ENCODE peak calls at places on chromosomes 1 and 21, in eight cellular contexts. C, X, M, N, Z, T, L and A are unnamed samples.
A peak's percentile ranks its signal among the peaks of the same experiment; 100 is the strongest.

GRCh38 chr21:45356653-45357435 is 48.1 kb upstream of the COL18A1 start:
- DNase-seq in M (no peak), Z (no peak), N (no peak), L (no peak), T (no peak), C (no peak), X (no peak), A (no peak)

GRCh38 chr21:45328198-45329087 is 40.7 kb upstream of the POFUT2 start:
- DNase-seq in L (no peak), C (no peak), N (no peak), Z (peak; percentile 33), T (no peak), X (no peak), M (no peak), A (no peak)

GRCh38 chr1:19260211-19261138 is 8.9 kb downstream of the MRTO4 start:
- DNase-seq in M (no peak), N (no peak), C (no peak), T (peak; percentile 97), Z (no peak), L (peak; percentile 72), X (no peak), A (no peak)

GRCh38 chr1:241022366-241022765 is 334.6 kb downstream of the RGS7 start:
- DNase-seq in X (no peak), Z (no peak), C (no peak), M (no peak), N (no peak), L (no peak), T (peak; percentile 62), A (no peak)

GRCh38 chr1:230026572-230026971 is 40.5 kb upstream of the GALNT2 start:
- DNase-seq in M (no peak), X (no peak), C (no peak), T (no peak), N (no peak), Z (no peak), L (no peak), A (no peak)

GRCh38 chr1:86530211-86530610 is 16.7 kb upstream of the CLCA4 start:
- DNase-seq in T (no peak), C (no peak), X (no peak), M (no peak), L (no peak), N (no peak), Z (no peak), A (no peak)

GRCh38 chr1:98749152-98749756 is 87.7 kb downstream of the SNX7 start:
- DNase-seq in C (no peak), Z (no peak), M (no peak), X (no peak), T (peak; percentile 33), N (no peak), L (peak; percentile 40), A (no peak)

GRCh38 chr1:191206808-191207207 is 729.1 kb upstream of the BRINP3 start:
- DNase-seq in Z (no peak), N (no peak), M (peak; percentile 19), L (peak; percentile 8), C (no peak), T (peak; percentile 61), X (no peak), A (no peak)

DNA sequence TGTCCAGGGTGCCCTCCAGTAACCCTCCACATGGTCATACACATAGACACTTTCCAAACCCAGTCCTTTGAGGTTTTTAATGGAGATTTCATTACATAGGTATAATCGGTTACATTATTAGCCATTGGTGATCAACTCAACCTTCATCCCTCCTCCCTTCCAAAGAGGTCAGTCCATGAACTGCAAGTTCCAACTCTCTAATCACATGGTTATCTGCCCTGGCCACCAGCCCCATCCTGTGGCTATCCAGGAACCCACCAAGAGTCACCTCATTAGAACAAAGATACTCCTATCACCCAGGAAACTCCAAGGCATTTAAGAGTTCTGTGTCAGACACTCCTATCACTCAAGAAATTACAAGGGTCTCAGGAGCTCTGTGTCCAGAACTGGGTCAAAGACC is 12.2 kb downstream of the ATP1A4 start:
- DNase-seq in M (peak; percentile 24), T (peak; percentile 50), X (no peak), L (no peak), N (no peak), C (no peak), Z (no peak), A (no peak)
- TF ChIP-seq CTCF in M (no peak), T (peak; percentile 16), X (no peak), L (no peak), N (no peak), C (no peak), Z (no peak), A (no peak)

DNA sequence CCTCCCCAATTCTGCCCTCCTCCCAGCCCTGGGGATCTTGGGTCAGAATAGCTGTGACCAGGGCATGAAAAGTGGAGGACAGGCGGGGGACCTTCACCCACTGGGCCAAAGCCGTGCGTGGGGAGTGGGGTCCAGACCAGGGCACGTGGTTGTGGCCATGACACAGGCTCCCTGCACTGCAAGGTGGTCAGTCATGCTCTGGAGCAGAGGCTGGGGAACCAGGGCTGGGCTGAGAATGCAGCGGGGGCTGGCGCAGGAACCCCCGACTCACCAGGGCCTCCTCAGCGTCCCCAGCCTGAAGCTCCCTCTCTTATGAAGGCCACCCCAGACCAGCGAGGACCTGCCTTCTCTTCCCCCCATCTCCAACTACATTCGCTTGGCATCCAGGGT is 2.7 kb downstream of the DVL1 start:
- DNase-seq in C (no peak), X (no peak), Z (no peak), T (no peak), M (no peak), L (no peak), N (no peak), A (no peak)
- TF ChIP-seq CTCF in C (no peak), X (no peak), Z (no peak), T (no peak), M (no peak), L (no peak), N (no peak), A (no peak)

GRCh38 chr1:228457396-228458176 is 29.6 kb upstream of the RNF187 start:
- DNase-seq in C (peak; percentile 82), X (peak; percentile 89), M (peak; percentile 98), T (peak; percentile 98), N (peak; percentile 85), Z (peak; percentile 69), L (peak; percentile 99), A (peak; percentile 78)

GRCh38 chr1:228456252-228457016 is 30.7 kb upstream of the RNF187 start:
- DNase-seq in X (no peak), M (no peak), N (no peak), T (no peak), C (no peak), Z (no peak), L (no peak), A (no peak)

GRCh38 chr1:228454238-228454637 is 32.9 kb upstream of the RNF187 start:
- DNase-seq in T (no peak), L (no peak), Z (no peak), C (no peak), X (no peak), N (no peak), M (no peak), A (no peak)

GRCh38 chr1:228457017-228457395 is 30.2 kb upstream of the RNF187 start:
- DNase-seq in N (no peak), X (no peak), C (no peak), Z (no peak), T (no peak), M (no peak), L (no peak), A (no peak)

GRCh38 chr1:228455715-228456114 is 31.5 kb upstream of the RNF187 start:
- DNase-seq in N (no peak), X (no peak), Z (no peak), T (peak; percentile 57), C (no peak), M (no peak), L (peak; percentile 59), A (no peak)
- TF ChIP-seq CTCF in N (no peak), X (no peak), Z (no peak), T (peak; percentile 13), C (peak; percentile 45), M (no peak), L (peak; percentile 65), A (no peak)

DNA sequence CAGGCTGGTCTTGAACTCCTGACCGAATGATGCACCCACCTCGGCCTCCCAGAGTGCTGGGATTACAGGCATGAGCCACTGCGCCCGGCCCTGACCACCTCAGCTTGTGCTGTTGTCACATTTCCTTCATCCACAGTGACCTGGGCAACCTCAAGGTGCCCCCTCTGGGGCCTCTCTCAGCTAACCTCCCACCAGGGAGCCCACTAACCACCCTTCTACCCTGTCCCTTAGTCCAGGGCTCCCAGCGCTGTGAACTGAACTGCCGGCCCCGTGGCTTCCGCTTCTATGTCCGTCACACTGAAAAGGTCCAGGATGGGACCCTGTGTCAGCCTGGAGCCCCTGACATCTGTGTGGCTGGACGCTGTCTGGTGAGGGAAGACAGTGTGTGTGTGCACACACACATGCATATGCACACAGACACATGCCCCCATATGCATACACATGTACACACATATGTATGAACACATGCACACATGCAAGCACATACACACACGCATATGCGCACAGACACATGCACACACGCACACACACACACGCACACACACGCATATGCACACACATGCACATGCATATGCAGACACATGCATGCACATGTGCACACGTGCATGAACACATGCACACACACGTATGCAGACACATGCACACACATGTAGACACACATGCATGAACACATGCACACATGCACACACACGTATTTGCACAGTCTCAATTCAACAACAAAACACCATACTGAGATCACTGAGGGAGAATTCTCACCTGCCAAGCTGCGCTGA is 6.2 kb downstream of the ADAMTSL4 start:
- DNase-seq in Z (no peak), L (no peak), X (no peak), M (no peak), N (no peak), T (peak; percentile 3), C (no peak), A (no peak)
- TF ChIP-seq CTCF in Z (no peak), L (no peak), X (no peak), M (no peak), N (no peak), T (no peak), C (no peak), A (no peak)

GRCh38 chr1:25572708-25573590 is 29.5 kb downstream of the LDLRAP1 start:
- DNase-seq in X (no peak), N (peak; percentile 68), Z (no peak), T (peak; percentile 84), M (peak; percentile 32), L (peak; percentile 78), C (peak; percentile 69), A (peak; percentile 44)
- TF ChIP-seq CTCF in X (peak; percentile 46), N (peak; percentile 69), Z (peak; percentile 76), T (peak; percentile 72), M (peak; percentile 85), L (peak; percentile 85), C (peak; percentile 76), A (peak; percentile 59)

DNA sequence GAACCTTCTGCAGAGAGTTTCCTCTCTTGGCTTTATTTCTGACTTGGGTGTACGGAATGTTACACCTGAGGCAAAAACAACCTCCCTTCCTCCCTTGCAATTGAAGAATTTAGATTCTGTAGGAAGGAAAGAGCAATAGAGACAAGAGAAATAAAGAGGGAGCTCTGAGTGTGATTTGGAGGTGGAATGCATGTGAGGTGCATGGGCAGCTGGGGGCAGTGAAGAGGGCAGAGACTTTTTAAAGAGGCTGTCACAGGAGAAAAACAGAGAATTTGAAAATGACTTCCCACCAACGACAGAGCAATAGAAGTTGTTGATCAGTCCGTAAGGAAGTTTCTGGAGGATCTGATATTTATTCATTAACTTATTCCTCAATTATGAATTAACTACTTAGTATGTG is 172.0 kb upstream of the B3GALT2 start:
- DNase-seq in T (no peak), L (no peak), M (no peak), N (no peak), C (no peak), Z (no peak), X (no peak), A (no peak)
- TF ChIP-seq CTCF in T (no peak), L (peak; percentile 3), M (no peak), N (no peak), C (no peak), Z (no peak), X (no peak), A (no peak)